ENCODE peak calls at places on chromosomes 5 and 9, in six cellular contexts. X, L, Z, K, R and N are unnamed samples.

GRCh38 chr5:178667109-178667508 is 40.3 kb upstream of the CLK4 start:
- DNase-seq in X (no peak), L (no peak), Z (no peak), K (no peak), R (no peak), N (no peak)

GRCh38 chr5:73975855-73976254 is 349.9 kb downstream of the ARHGEF28 start:
- DNase-seq in X (no peak), L (no peak), Z (no peak), K (no peak), R (no peak), N (no peak)

GRCh38 chr9:6444108-6444507 is 31.1 kb downstream of the UHRF2 start:
- DNase-seq in X (no peak), L (no peak), Z (no peak), K (no peak), R (no peak), N (no peak)

GRCh38 chr5:93072831-93073459 is 508.1 kb downstream of the NR2F1-AS1 start:
- DNase-seq in X (no peak), L (peak; percentile 41), Z (no peak), K (no peak), R (no peak), N (peak; percentile 36)

GRCh38 chr5:134184155-134185135 is 7.7 kb upstream of the SKP1 start:
- DNase-seq in X (peak; percentile 83), L (peak; percentile 48), Z (peak; percentile 54), K (peak; percentile 84), R (peak; percentile 70), N (peak; percentile 41)

GRCh38 chr5:141547488-141547887 is 58.6 kb downstream of the PCDHGC5 start:
- DNase-seq in X (no peak), L (peak; percentile 31), Z (no peak), K (no peak), R (peak; percentile 47), N (no peak)

GRCh38 chr5:80191991-80192398 is 63.9 kb downstream of the SERINC5 start:
- DNase-seq in X (no peak), L (peak; percentile 21), Z (no peak), K (no peak), R (no peak), N (no peak)

GRCh38 chr9:2281031-2281802 is 266.1 kb downstream of the SMARCA2 start:
- DNase-seq in X (peak; percentile 74), L (peak; percentile 6), Z (no peak), K (no peak), R (no peak), N (peak; percentile 73)

GRCh38 chr5:173278172-173278571 is 43.2 kb upstream of the NKX2-5 start:
- DNase-seq in X (no peak), L (peak; percentile 29), Z (no peak), K (no peak), R (no peak), N (no peak)

GRCh38 chr5:10556893-10557746 is 6.8 kb upstream of the ANKRD33B start:
- DNase-seq in X (no peak), L (no peak), Z (no peak), K (no peak), R (no peak), N (no peak)

GRCh38 chr9:97857603-97858392 is 4.8 kb downstream of the FOXE1 start:
- DNase-seq in X (peak; percentile 62), L (no peak), Z (no peak), K (no peak), R (no peak), N (no peak)

GRCh38 chr5:11076945-11077613 is 316.0 kb upstream of the DAP start:
- DNase-seq in X (no peak), L (no peak), Z (no peak), K (no peak), R (no peak), N (no peak)

GRCh38 chr5:93578813-93579560 is 2.0 kb downstream of the NR2F1-AS1 start:
- DNase-seq in X (peak; percentile 64), L (peak; percentile 31), Z (no peak), K (peak; percentile 16), R (no peak), N (no peak)

GRCh38 chr5:140024928-140025327 is 18.2 kb downstream of the NRG2 start:
- DNase-seq in X (no peak), L (no peak), Z (no peak), K (no peak), R (no peak), N (no peak)

GRCh38 chr5:116842514-116842924 is 267.9 kb upstream of the SEMA6A start:
- DNase-seq in X (no peak), L (no peak), Z (no peak), K (no peak), R (no peak), N (no peak)

GRCh38 chr5:30279237-30279636 is 914.2 kb upstream of the CDH6 start:
- DNase-seq in X (no peak), L (peak; percentile 1), Z (no peak), K (no peak), R (peak; percentile 4), N (peak; percentile 85)